ENCODE peak calls at places on chromosomes 4 and X, in eight cellular contexts. S, Y, U, O, B, I, V and H are unnamed samples.

GRCh38 chrX:149021164-149021563 is 483.9 kb downstream of the IDS start:
- DNase-seq in S (no peak), Y (no peak), U (peak; percentile 40), O (no peak), B (peak; percentile 23), I (no peak), V (no peak), H (no peak)

GRCh38 chr4:8192748-8193738 is 6.0 kb upstream of the SH3TC1 start:
- DNase-seq in S (peak; percentile 52), Y (peak; percentile 28), U (peak; percentile 53), O (peak; percentile 81), B (peak; percentile 34), I (peak; percentile 70), V (peak; percentile 78), H (no peak)

GRCh38 chr4:59612235-59612634 is 1587.9 kb upstream of the ADGRL3 start:
- DNase-seq in S (peak; percentile 0), Y (peak; percentile 2), U (peak; percentile 75), O (peak; percentile 33), B (peak; percentile 72), I (no peak), V (no peak), H (peak; percentile 58)

GRCh38 chrX:140580478-140580877 is 75.6 kb upstream of the SOX3 start:
- DNase-seq in S (no peak), Y (no peak), U (no peak), O (no peak), B (no peak), I (no peak), V (no peak), H (no peak)

GRCh38 chr4:129481107-129481506 is 385.2 kb downstream of the C4orf33 start:
- DNase-seq in S (no peak), Y (no peak), U (no peak), O (no peak), B (no peak), I (no peak), V (no peak), H (no peak)

GRCh38 chrX:109826954-109827708 is 94.1 kb upstream of the ACSL4 start:
- DNase-seq in S (peak; percentile 21), Y (peak; percentile 89), U (peak; percentile 86), O (peak; percentile 31), B (peak; percentile 79), I (no peak), V (no peak), H (peak; percentile 57)

GRCh38 chrX:126342859-126343258 is 176.8 kb upstream of the DCAF12L2 start:
- DNase-seq in S (no peak), Y (no peak), U (no peak), O (no peak), B (no peak), I (no peak), V (no peak), H (no peak)

GRCh38 chr4:17324431-17324830 is 187.5 kb downstream of the QDPR start:
- DNase-seq in S (no peak), Y (peak; percentile 77), U (peak; percentile 59), O (peak; percentile 64), B (peak; percentile 41), I (peak; percentile 69), V (peak; percentile 59), H (no peak)

GRCh38 chr4:168585168-168586091 is 88.6 kb downstream of the PALLD start:
- DNase-seq in S (peak; percentile 63), Y (peak; percentile 82), U (peak; percentile 78), O (peak; percentile 88), B (peak; percentile 64), I (peak; percentile 4), V (peak; percentile 60), H (peak; percentile 83)

GRCh38 chr4:94334962-94335361 is 7.7 kb downstream of the HPGDS start:
- DNase-seq in S (no peak), Y (no peak), U (no peak), O (no peak), B (no peak), I (no peak), V (no peak), H (peak; percentile 14)

GRCh38 chr4:142396279-142396678 is 449.8 kb downstream of the INPP4B start:
- DNase-seq in S (no peak), Y (peak; percentile 36), U (peak; percentile 64), O (no peak), B (peak; percentile 62), I (no peak), V (no peak), H (peak; percentile 73)

GRCh38 chr4:9758641-9759317 is 22.7 kb upstream of the DRD5 start:
- DNase-seq in S (no peak), Y (no peak), U (no peak), O (no peak), B (no peak), I (no peak), V (no peak), H (no peak)

GRCh38 chr4:93042746-93043145 is 739.0 kb downstream of the GRID2 start:
- DNase-seq in S (no peak), Y (no peak), U (no peak), O (no peak), B (no peak), I (no peak), V (no peak), H (no peak)

GRCh38 chrX:134146493-134146892 is 90.5 kb upstream of the CCDC160 start:
- DNase-seq in S (no peak), Y (no peak), U (no peak), O (no peak), B (no peak), I (no peak), V (no peak), H (no peak)

GRCh38 chr4:3346146-3346545 is 53.3 kb downstream of the RGS12 start:
- DNase-seq in S (peak; percentile 63), Y (peak; percentile 84), U (peak; percentile 56), O (peak; percentile 85), B (peak; percentile 39), I (peak; percentile 79), V (peak; percentile 81), H (peak; percentile 66)

GRCh38 chr4:3065551-3065950 is 8.8 kb downstream of the HTT-AS start:
- DNase-seq in S (no peak), Y (peak; percentile 66), U (no peak), O (no peak), B (no peak), I (no peak), V (no peak), H (no peak)

GRCh38 chr4:112075129-112075753 is 70.0 kb upstream of the FAM241A start:
- DNase-seq in S (peak; percentile 22), Y (peak; percentile 66), U (peak; percentile 58), O (peak; percentile 67), B (peak; percentile 32), I (peak; percentile 68), V (peak; percentile 50), H (peak; percentile 59)

GRCh38 chr4:183624548-183624947 is 34.4 kb downstream of the RWDD4 start:
- DNase-seq in S (no peak), Y (no peak), U (no peak), O (no peak), B (no peak), I (no peak), V (no peak), H (peak; percentile 64)

GRCh38 chr4:38242822-38243384 is 282.7 kb downstream of the PTTG2 start:
- DNase-seq in S (no peak), Y (no peak), U (no peak), O (no peak), B (no peak), I (no peak), V (no peak), H (no peak)

GRCh38 chr4:5120067-5120466 is 68.8 kb downstream of the STK32B start:
- DNase-seq in S (no peak), Y (no peak), U (no peak), O (no peak), B (no peak), I (no peak), V (no peak), H (no peak)

GRCh38 chrX:7372843-7373525 is 225.0 kb upstream of the PUDP start:
- DNase-seq in S (no peak), Y (peak; percentile 67), U (peak; percentile 43), O (no peak), B (peak; percentile 22), I (no peak), V (no peak), H (peak; percentile 71)

DNA sequence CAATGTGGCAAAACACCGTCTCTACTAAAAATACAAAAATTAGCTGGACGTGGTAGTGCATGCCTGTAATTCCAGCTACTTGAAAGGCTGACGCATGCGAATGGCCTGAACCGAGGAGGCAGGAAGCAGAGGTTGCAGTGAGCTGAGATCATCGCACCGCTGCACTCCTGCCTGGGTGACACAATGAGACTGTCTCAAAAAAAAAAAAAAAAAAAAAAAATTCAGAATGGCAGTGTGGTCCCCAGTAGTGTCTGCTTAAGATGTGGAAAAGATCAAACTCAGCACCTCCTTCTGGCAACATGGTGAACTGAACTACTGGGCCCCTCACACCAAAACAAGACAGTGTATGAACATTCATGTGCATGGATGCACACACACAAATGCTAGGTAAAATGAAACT is 32.2 kb downstream of the SMS start:
- DNase-seq in S (no peak), Y (peak; percentile 83), U (peak; percentile 93), O (no peak), B (peak; percentile 89), I (no peak), V (no peak), H (no peak)
- TF ChIP-seq CTCF in S (peak; percentile 12), Y (peak; percentile 13), U (peak; percentile 27), O (no peak), B (no peak), I (no peak), V (peak; percentile 55), H (no peak)

DNA sequence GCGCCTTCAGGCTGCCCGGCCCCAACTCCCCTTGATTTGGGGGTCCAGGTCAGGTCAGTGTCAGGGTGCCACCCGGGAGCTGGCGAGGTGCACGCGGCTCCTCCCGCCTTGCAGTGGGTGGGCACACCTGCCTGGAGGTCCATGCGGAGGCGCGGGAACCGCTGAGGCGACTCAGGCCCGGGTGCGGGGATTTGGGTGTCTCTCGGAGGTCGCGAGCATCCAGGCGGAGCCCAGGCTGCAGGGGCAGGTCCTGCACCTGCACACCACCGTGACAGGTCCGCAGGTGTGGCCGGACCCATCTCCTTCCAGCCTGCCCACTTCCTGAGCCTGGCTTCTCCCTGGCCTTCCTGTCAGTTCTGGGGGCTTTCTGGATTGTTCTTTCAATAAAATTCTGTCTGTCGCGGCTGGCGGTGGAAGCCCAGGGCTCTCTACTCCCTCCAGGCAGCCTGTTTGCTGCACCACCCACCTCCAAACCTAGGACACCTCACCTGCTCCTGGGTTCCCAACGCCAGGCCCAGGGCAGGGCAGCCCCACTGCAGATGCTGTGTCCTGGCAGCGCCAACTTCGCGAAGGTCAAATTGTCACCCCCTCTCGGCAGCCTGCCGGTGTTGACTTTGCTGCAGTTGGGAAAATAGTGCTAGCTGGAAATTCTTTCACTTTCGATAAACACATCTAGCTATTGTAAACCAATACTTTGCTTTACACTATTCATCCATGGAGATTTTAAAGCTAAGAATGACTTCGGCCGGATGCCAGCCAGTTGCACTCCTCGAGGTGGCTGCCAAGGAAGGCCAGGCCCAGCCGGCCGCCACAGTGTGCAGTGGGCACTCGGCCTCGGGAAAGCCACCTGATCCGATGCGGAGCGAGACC is 35.9 kb downstream of the FGFRL1 start:
- DNase-seq in S (no peak), Y (no peak), U (no peak), O (no peak), B (no peak), I (no peak), V (no peak), H (no peak)
- H3K4me3 ChIP-seq in S (peak overlapping the region; percentile 35), Y (peak overlapping the region; percentile 12), U (no peak overlapping the region), O (no peak overlapping the region), B (peak overlapping the region; percentile 19), I (no peak overlapping the region), V (no peak overlapping the region), H (no peak overlapping the region)

GRCh38 chr4:185318679-185319078 is 77.0 kb downstream of the LRP2BP start:
- DNase-seq in S (no peak), Y (no peak), U (peak; percentile 37), O (peak; percentile 34), B (peak; percentile 20), I (no peak), V (no peak), H (no peak)
- H3K4me2 ChIP-seq in S (peak overlapping the region; percentile 54), Y (no peak overlapping the region), U (no peak overlapping the region), O (no peak overlapping the region), B (no peak overlapping the region), I (no peak overlapping the region), V (no peak overlapping the region), H (no peak overlapping the region)

GRCh38 chr4:187258651-187259401 is 535.2 kb upstream of the FAT1 start:
- DNase-seq in S (no peak), Y (no peak), U (no peak), O (no peak), B (no peak), I (no peak), V (no peak), H (no peak)
- TF ChIP-seq CTCF in S (no peak), Y (no peak), U (no peak), O (no peak), B (no peak), I (no peak), V (no peak), H (no peak)